ENCODE peak calls at places on chromosome 22, in four cellular contexts. S is K562, T is HepG2, L is Panc1. D is an unnamed sample.

GRCh38 chr22:16957781-16958180 is 50.2 kb downstream of the GAB4 start:
- DNase-seq in S (peak; percentile 6), T (no peak), L (no peak), D (no peak)

GRCh38 chr22:45580703-45581381 is 78.2 kb downstream of the FBLN1 start:
- DNase-seq in S (no peak), T (no peak), L (no peak), D (no peak)

GRCh38 chr22:45638834-45639746 is 32.5 kb upstream of the ATXN10 start:
- DNase-seq in S (peak; percentile 75), T (peak; percentile 57), L (no peak), D (peak; percentile 49)

GRCh38 chr22:40749006-40749405 is 69.7 kb downstream of the MCHR1 start:
- DNase-seq in S (no peak), T (no peak), L (no peak), D (no peak)

GRCh38 chr22:27764722-27765236 is 36.8 kb downstream of the MN1 start:
- DNase-seq in S (no peak), T (no peak), L (no peak), D (no peak)

GRCh38 chr22:17199131-17199731 is 20.0 kb downstream of the ADA2 start:
- DNase-seq in S (no peak), T (no peak), L (no peak), D (no peak)

GRCh38 chr22:48277868-48278581 is 1515.6 kb downstream of the TBC1D22A start:
- DNase-seq in S (no peak), T (no peak), L (no peak), D (no peak)

GRCh38 chr22:25702571-25703167 is 39.3 kb upstream of the MYO18B start:
- DNase-seq in S (no peak), T (no peak), L (no peak), D (no peak)

GRCh38 chr22:50601669-50602337 is 1.2 kb downstream of the MAPK8IP2 start:
- DNase-seq in S (no peak), T (no peak), L (no peak), D (no peak)

GRCh38 chr22:27972732-27973698 is 54.0 kb upstream of the PITPNB start:
- DNase-seq in S (no peak), T (no peak), L (no peak), D (no peak)

GRCh38 chr22:47839586-47840245 is 1077.3 kb downstream of the TBC1D22A start:
- DNase-seq in S (no peak), T (no peak), L (no peak), D (no peak)

GRCh38 chr22:19984201-19984753 is 32.3 kb downstream of the ARVCF start:
- DNase-seq in S (no peak), T (no peak), L (peak; percentile 64), D (peak; percentile 55)
- TF ChIP-seq TCF7L2 in S (no peak), T (no peak), L (no peak), D (peak; percentile 84)

GRCh38 chr22:42091446-42091764 is 833 bp upstream of the NDUFA6 start:
- DNase-seq in S (peak; percentile 15), T (no peak), L (no peak), D (no peak)

GRCh38 chr22:42084874-42085273 is 5.4 kb downstream of the SMDT1 start:
- DNase-seq in S (no peak), T (no peak), L (no peak), D (no peak)

GRCh38 chr22:42086051-42086450 is 4.5 kb downstream of the NDUFA6 start:
- DNase-seq in S (no peak), T (no peak), L (no peak), D (no peak)

GRCh38 chr22:42090596-42091445 is at the start of gene NDUFA6:
- DNase-seq in S (peak; percentile 93), T (peak; percentile 97), L (peak; percentile 93), D (peak; percentile 98)
- TF ChIP-seq REST in S (no peak), T (no peak), L (no peak), D (no peak)

GRCh38 chr22:24428751-24429410 is 1.5 kb downstream of the ADORA2A start:
- DNase-seq in S (no peak), T (no peak), L (no peak), D (no peak)
- TF ChIP-seq TCF7L2 in S (no peak), T (no peak), L (no peak), D (no peak)

GRCh38 chr22:23144432-23144831 is 845 bp upstream of the RAB36 start:
- DNase-seq in S (no peak), T (no peak), L (no peak), D (no peak)

GRCh38 chr22:23143119-23143518 is 1.3 kb upstream of the RSPH14 start:
- DNase-seq in S (no peak), T (no peak), L (no peak), D (no peak)

GRCh38 chr22:23142546-23143105 is 836 bp upstream of the RSPH14 start:
- DNase-seq in S (no peak), T (no peak), L (no peak), D (no peak)

GRCh38 chr22:23146842-23147205 is 1.5 kb downstream of the RAB36 start:
- DNase-seq in S (no peak), T (no peak), L (no peak), D (no peak)

DNA sequence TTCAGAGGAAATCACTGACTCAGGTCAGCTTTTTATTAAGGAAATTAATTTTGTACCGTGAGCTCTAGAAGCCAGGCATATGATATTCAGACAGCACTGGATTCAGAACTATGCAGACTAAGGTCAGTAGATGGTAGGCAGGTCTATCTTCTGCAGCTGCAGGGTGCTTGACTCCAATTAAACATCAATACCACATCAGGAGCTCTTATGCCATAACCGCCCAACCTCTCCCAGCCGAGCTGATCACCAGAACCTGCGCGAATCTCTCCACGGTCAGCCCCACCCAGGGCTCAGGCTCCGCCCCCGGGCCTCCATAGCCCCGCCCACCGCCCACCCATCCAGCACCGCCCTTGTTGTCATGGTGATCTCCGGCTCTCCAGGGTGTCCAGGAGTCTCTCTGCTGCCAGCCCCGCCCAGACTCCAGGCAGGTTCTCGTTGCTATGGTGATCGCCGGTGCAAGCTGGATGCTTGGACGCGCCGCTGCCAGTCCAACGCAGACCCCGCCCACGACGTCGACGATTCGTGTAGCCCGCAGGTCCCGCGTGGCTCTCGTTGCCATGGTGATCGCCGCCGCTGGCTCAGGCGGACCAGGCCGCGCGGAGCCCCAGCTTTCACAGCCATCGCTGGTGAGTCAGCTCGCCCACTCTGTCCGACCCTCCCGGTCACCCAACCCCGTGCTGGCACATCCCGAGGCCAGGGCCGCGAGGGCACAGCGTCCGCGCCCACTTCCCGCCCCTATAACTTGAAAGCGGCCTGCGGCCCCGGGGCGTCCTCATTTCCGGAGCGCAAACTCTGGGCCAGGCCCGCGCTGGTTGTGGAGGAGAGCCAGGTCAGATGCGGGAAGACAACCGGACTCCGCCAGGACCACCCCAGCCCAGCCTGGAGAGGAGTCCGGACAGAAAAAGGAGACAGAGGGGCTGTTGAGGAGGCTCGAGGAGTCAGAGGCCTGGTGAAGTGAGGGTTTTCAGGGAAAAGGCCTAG is at the start of gene RAB36:
- DNase-seq in S (peak; percentile 100), T (peak; percentile 98), L (peak; percentile 20), D (peak; percentile 99)
- TF ChIP-seq REST in S (no peak), T (no peak), L (no peak), D (no peak)

GRCh38 chr22:23218867-23219251 is 38.5 kb downstream of the BCR start:
- DNase-seq in S (no peak), T (peak; percentile 59), L (no peak), D (no peak)
- TF ChIP-seq TCF7L2 in S (no peak), T (no peak), L (no peak), D (no peak)

GRCh38 chr22:20424553-20424936 is 13.1 kb downstream of the SCARF2 start:
- DNase-seq in S (no peak), T (no peak), L (no peak), D (no peak)

GRCh38 chr22:20427945-20428417 is 9.6 kb downstream of the SCARF2 start:
- DNase-seq in S (no peak), T (no peak), L (no peak), D (no peak)

GRCh38 chr22:20427104-20427944 is 10.3 kb downstream of the SCARF2 start:
- DNase-seq in S (no peak), T (no peak), L (no peak), D (no peak)

GRCh38 chr22:20424937-20425587 is 12.6 kb downstream of the SCARF2 start:
- DNase-seq in S (no peak), T (no peak), L (no peak), D (no peak)

GRCh38 chr22:20425821-20426615 is 11.6 kb downstream of the SCARF2 start:
- DNase-seq in S (no peak), T (no peak), L (no peak), D (no peak)
- TF ChIP-seq REST in S (no peak), T (no peak), L (no peak), D (no peak)

GRCh38 chr22:30325724-30326703 is 727 bp downstream of the TBC1D10A start:
- DNase-seq in S (peak; percentile 80), T (no peak), L (no peak), D (no peak)
- TF ChIP-seq TCF7L2 in S (no peak), T (no peak), L (no peak), D (no peak)

GRCh38 chr22:37082251-37082650 is 27.3 kb downstream of the TMPRSS6 start:
- DNase-seq in S (no peak), T (no peak), L (no peak), D (no peak)

GRCh38 chr22:37079668-37080171 is 28.2 kb downstream of the KCTD17 start:
- DNase-seq in S (no peak), T (no peak), L (no peak), D (no peak)

GRCh38 chr22:37079158-37079557 is 27.6 kb downstream of the KCTD17 start:
- DNase-seq in S (no peak), T (no peak), L (no peak), D (no peak)

GRCh38 chr22:37080438-37080837 is 28.9 kb downstream of the KCTD17 start:
- DNase-seq in S (no peak), T (no peak), L (no peak), D (no peak)

GRCh38 chr22:37080838-37081237 is 28.7 kb downstream of the TMPRSS6 start:
- DNase-seq in S (no peak), T (no peak), L (no peak), D (no peak)
- TF ChIP-seq REST in S (no peak), T (no peak), L (no peak), D (no peak)

D was measured in HCT116.